ENCODE peak calls at places on chromosomes 2 and 18, in five cellular contexts. Z, R, B, H and I are unnamed samples. For H4K20me1, the result is how much of the 10 kb centered on the place peaks cover.

GRCh38 chr2:214376631-214377624 is 33.9 kb upstream of the VWC2L start:
- DNase-seq in B (no peak), R (no peak), Z (peak), H (peak), I (no peak)

GRCh38 chr2:16155351-16156145 is 215.2 kb downstream of the MYCN start:
- DNase-seq in R (no peak), B (no peak), Z (no peak), H (no peak), I (no peak)

GRCh38 chr2:148719941-148720436 is 75.4 kb downstream of the EPC2 start:
- DNase-seq in B (no peak), Z (no peak), H (no peak), R (no peak), I (no peak)

GRCh38 chr2:167961536-167961935 is 285.9 kb downstream of the STK39 start:
- DNase-seq in H (no peak), B (no peak), R (no peak), Z (no peak), I (no peak)

GRCh38 chr2:205650450-205650849 is 31.9 kb upstream of the NRP2 start:
- DNase-seq in B (no peak), Z (peak), H (peak), R (peak), I (no peak)

GRCh38 chr2:168006538-168006937 is 240.9 kb downstream of the STK39 start:
- DNase-seq in R (no peak), Z (no peak), H (no peak), B (no peak), I (no peak)

GRCh38 chr2:241903121-241904010 is 33.8 kb downstream of the RTP5 start:
- DNase-seq in H (no peak), B (no peak), R (no peak), Z (no peak), I (no peak)

GRCh38 chr2:128684523-128684922 is 365.9 kb upstream of the HS6ST1 start:
- DNase-seq in Z (no peak), H (no peak), B (no peak), R (no peak), I (no peak)

GRCh38 chr2:22999951-23000350 is 385.0 kb upstream of the KLHL29 start:
- DNase-seq in H (no peak), Z (peak), R (peak), B (no peak), I (no peak)

GRCh38 chr18:63152791-63153190 is 166.8 kb downstream of the BCL2 start:
- DNase-seq in R (no peak), B (no peak), H (no peak), Z (no peak), I (no peak)

GRCh38 chr2:134537121-134537520 is 181.7 kb downstream of the TMEM163 start:
- DNase-seq in B (no peak), Z (no peak), R (no peak), H (no peak), I (no peak)

GRCh38 chr2:85607268-85608215 is 4.3 kb downstream of the C2orf68 start:
- DNase-seq in B (no peak), H (no peak), R (no peak), Z (no peak), I (no peak)

GRCh38 chr2:98134601-98135000 is 47.6 kb downstream of the VWA3B start:
- DNase-seq in H (no peak), Z (no peak), B (no peak), R (no peak), I (no peak)

GRCh38 chr18:46289458-46289857 is 185.3 kb downstream of the HAUS1 start:
- DNase-seq in R (no peak), Z (no peak), B (no peak), H (no peak), I (no peak)

GRCh38 chr2:10773841-10774341 is 38.7 kb downstream of the PDIA6 start:
- DNase-seq in B (peak), H (no peak), R (no peak), Z (no peak), I (no peak)

GRCh38 chr18:49020129-49020528 is 69.4 kb upstream of the SMAD7 start:
- DNase-seq in B (peak), R (no peak), H (no peak), Z (no peak), I (no peak)

GRCh38 chr18:53541924-53542323 is 682.5 kb downstream of the MBD2 start:
- DNase-seq in Z (no peak), H (no peak), R (no peak), B (no peak), I (no peak)
- H4K20me1 ChIP-seq in Z (under half), H (under half), R (under half), B (under half), I (under half)

DNA sequence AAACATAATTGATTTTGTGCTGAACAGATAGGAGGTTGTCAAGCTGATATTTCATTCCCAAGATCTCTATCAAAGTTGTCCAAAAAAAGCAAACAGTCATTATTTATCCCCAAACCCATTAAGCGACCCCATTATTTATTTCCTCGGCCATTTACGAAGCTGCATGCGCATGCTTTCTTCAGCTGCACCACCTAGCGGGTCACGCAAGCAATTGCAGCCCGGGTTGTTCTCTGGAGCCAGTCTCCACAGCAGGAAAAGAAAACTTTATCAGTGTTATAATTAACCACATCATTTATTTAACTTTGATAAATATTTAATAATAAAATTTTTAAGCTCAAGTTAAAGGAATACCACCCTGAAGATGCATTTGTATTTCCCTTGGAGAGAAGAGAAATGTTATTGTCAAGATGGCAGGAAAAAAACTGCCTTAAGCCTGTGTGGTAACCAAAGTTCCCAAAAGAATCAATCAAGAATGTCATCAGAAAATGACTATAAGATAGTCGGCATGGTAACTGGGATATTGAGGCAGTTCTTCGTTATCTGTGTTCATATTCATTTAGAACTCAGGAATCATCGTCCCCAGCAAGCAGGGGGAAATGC is 304.7 kb downstream of the FBXO15 start:
- DNase-seq in H (peak), R (peak), Z (peak), B (peak), I (peak)
- H3K4me2 ChIP-seq in H (peak), R (peak), Z (peak), B (no peak), I (no peak)

DNA sequence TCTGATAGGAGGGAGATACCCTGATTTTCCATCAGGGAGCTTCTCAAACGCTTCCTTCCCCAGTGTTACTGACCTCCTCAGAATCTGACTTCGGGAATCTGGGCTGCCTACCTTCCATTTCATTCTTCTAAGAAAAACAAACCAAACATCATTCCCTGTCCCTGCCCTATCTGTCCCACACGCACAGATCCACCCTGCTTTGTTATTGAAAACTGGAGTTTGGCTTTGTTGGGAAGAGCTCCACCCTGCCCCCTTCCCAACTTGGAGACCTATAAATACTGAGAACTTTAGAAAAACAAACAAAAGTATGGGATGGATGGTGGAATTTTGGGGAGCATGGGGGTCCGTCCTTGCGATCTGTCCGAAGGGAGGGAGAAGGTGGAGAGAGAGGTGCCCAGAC is 135.7 kb upstream of the SIX3 start:
- DNase-seq in H (no peak), R (no peak), B (no peak), Z (no peak), I (no peak)
- H4K20me1 ChIP-seq in H (under half), R (under half), B (under half), Z (under half), I (under half)

DNA sequence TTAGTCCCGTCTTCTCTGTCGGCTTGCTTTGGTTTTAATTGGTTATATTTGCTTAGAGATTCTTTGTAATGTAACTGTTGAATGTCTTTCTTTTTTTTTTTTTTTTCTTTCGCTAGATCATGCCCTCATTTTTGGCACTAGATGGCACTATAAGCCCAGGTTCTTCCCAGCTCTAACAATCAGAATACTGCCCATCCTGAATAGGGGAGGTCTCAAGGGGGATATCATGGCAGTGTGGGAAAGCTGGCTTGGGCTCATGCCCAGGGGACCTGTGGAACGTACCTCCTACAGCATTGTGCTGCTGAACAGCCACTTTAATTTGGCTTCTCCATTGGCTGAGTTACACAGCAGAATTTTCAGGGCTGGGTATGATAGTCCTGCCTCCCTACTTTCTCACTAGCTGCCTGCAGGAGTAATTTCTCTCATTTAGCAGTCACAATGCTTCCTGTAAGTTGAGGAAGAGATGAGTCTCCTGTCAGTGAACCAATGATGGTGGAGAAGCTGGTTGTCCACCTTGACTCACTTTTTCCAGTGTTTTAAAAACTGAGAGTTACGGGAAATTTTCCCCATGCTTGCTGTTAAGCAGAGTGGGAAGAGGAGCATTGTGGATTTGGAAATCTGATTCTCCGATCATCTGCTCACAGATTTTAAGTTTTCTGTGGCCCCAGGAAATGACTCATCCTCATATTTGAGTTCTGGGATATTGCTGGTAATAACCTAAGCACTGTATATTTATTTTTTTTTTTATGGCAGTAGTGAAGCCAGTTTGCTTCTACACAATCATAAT is 47.2 kb downstream of the RAD51AP2 start:
- DNase-seq in R (peak), H (peak), Z (peak), B (peak), I (peak)
- H3K4me2 ChIP-seq in R (no peak), H (peak), Z (peak), B (no peak), I (no peak)